ENCODE peak calls at places on chromosome 10, in six cellular contexts. R, K, A, S, W and P are unnamed samples.
A peak's percentile ranks its signal among the peaks of the same experiment; 100 is the strongest.

GRCh38 chr10:105964009-105964408 is 1200.5 kb downstream of the SORCS1 start:
- DNase-seq in R (no peak), K (no peak), A (no peak), S (no peak), W (no peak), P (no peak)

GRCh38 chr10:6044060-6044459 is 18.1 kb downstream of the IL2RA start:
- DNase-seq in R (no peak), K (no peak), A (no peak), S (no peak), W (no peak), P (no peak)

GRCh38 chr10:59706851-59707797 is 2.5 kb downstream of the SLC16A9 start:
- DNase-seq in R (no peak), K (no peak), A (no peak), S (no peak), W (no peak), P (no peak)

GRCh38 chr10:52864459-52865106 is 92.0 kb upstream of the MBL2 start:
- DNase-seq in R (no peak), K (peak; percentile 62), A (no peak), S (no peak), W (peak; percentile 63), P (no peak)

GRCh38 chr10:120984221-120984620 is 133.1 kb downstream of the WDR11 start:
- DNase-seq in R (no peak), K (no peak), A (no peak), S (no peak), W (no peak), P (no peak)

GRCh38 chr10:80497187-80498038 is 40.3 kb upstream of the SH2D4B start:
- DNase-seq in R (peak; percentile 92), K (no peak), A (no peak), S (no peak), W (no peak), P (peak; percentile 26)

GRCh38 chr10:69348824-69349541 is 67.7 kb downstream of the TACR2 start:
- DNase-seq in R (no peak), K (peak; percentile 71), A (no peak), S (peak; percentile 85), W (no peak), P (no peak)

GRCh38 chr10:86813101-86813500 is 56.7 kb downstream of the BMPR1A start:
- DNase-seq in R (no peak), K (no peak), A (no peak), S (no peak), W (no peak), P (no peak)

GRCh38 chr10:49616421-49617230 is 2.8 kb downstream of the CHAT start:
- DNase-seq in R (no peak), K (no peak), A (no peak), S (peak; percentile 62), W (no peak), P (no peak)

GRCh38 chr10:11682267-11682683 is 59.9 kb upstream of the ECHDC3 start:
- DNase-seq in R (no peak), K (no peak), A (no peak), S (no peak), W (no peak), P (no peak)

GRCh38 chr10:75018233-75018632 is 93.2 kb upstream of the SAMD8 start:
- DNase-seq in R (no peak), K (no peak), A (no peak), S (no peak), W (no peak), P (no peak)

GRCh38 chr10:74855027-74855426 is 28.6 kb downstream of the KAT6B start:
- DNase-seq in R (no peak), K (no peak), A (no peak), S (no peak), W (no peak), P (peak; percentile 46)

GRCh38 chr10:72061491-72061890 is 26.9 kb downstream of the SPOCK2 start:
- DNase-seq in R (peak; percentile 56), K (no peak), A (no peak), S (no peak), W (no peak), P (no peak)

GRCh38 chr10:8086315-8086714 is 31.8 kb downstream of the GATA3 start:
- DNase-seq in R (no peak), K (no peak), A (no peak), S (no peak), W (no peak), P (no peak)

GRCh38 chr10:63627376-63627775 is 106.2 kb downstream of the REEP3 start:
- DNase-seq in R (no peak), K (no peak), A (no peak), S (no peak), W (no peak), P (no peak)

GRCh38 chr10:86734209-86734988 is 22.0 kb upstream of the BMPR1A start:
- DNase-seq in R (no peak), K (no peak), A (no peak), S (no peak), W (no peak), P (no peak)

GRCh38 chr10:99917963-99918825 is 91.6 kb downstream of the DNMBP start:
- DNase-seq in R (no peak), K (no peak), A (no peak), S (no peak), W (peak; percentile 34), P (no peak)

GRCh38 chr10:72736176-72736795 is 44.3 kb downstream of the MCU start:
- DNase-seq in R (no peak), K (no peak), A (no peak), S (no peak), W (no peak), P (no peak)

GRCh38 chr10:71771821-71772617 is 1.3 kb downstream of the VSIR start:
- DNase-seq in R (peak; percentile 62), K (peak; percentile 74), A (no peak), S (no peak), W (no peak), P (peak; percentile 54)

GRCh38 chr10:53479365-53479764 is 706.8 kb upstream of the MBL2 start:
- DNase-seq in R (no peak), K (no peak), A (no peak), S (no peak), W (no peak), P (no peak)

GRCh38 chr10:102111276-102111675 is 8.9 kb downstream of the LDB1 start:
- DNase-seq in R (no peak), K (no peak), A (no peak), S (no peak), W (no peak), P (no peak)

GRCh38 chr10:3886191-3886590 is 101.2 kb upstream of the KLF6 start:
- DNase-seq in R (peak; percentile 31), K (no peak), A (no peak), S (no peak), W (peak; percentile 25), P (no peak)

GRCh38 chr10:5343561-5343960 is 21.2 kb upstream of the UCN3 start:
- DNase-seq in R (no peak), K (no peak), A (no peak), S (no peak), W (no peak), P (no peak)

GRCh38 chr10:44978570-44979280 is at the start of gene DEPP1:
- DNase-seq in R (peak; percentile 90), K (peak; percentile 93), A (no peak), S (peak; percentile 92), W (no peak), P (peak; percentile 97)

GRCh38 chr10:116073025-116073424 is 200.0 kb downstream of the GFRA1 start:
- DNase-seq in R (no peak), K (no peak), A (no peak), S (no peak), W (no peak), P (no peak)
- TF ChIP-seq EP300 in R (no peak), K (no peak), A (no peak), S (no peak), W (no peak), P (no peak)

DNA sequence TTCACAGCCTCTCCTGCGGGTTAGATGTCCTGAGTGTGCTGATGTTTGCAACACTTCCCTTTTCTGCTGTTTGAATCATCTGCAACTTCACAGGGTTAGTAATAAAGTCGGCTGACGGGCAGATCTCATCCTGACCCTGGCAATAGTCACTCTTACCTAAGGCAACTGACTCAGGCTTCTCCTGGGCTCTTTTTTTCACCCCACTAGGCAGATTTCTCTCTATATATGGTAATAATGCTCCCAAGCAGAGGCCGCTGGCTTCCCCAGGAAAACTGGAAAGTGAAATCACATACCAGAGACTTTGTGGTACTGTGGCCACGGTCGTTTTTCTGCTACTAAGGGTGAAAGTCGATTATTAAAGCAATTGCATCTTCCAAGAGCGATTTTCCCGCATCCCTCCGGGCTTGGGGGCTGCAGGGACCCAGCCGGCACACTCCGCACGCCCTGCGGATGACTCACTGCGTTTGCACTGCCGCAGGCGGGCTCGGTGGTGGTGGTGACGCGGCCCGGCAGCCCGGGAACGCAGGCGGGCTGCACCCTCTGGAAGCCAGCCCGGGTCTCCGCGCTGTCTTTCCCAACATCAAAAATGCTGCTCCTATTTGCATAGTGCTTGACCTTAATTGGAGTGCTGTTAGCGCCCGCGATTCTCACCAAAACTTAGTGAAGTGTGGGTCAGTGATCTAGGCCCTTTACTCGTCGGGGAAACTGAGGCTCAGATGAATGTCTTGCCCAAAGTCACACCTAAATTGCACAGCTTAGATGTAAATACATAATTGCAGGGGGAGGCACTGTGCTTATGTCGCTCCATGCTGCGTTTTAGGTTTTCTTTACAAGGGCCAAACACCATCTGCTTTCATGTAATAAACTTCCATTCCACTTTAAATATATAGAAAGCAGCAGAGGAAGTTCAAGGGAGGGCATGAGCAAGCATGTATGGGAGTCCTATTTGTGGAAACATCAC is 47.6 kb upstream of the ITGB1 start:
- DNase-seq in R (peak; percentile 26), K (peak; percentile 28), A (no peak), S (peak; percentile 88), W (peak; percentile 66), P (peak; percentile 77)
- TF ChIP-seq POLR2A in R (no peak), K (peak; percentile 44), A (no peak), S (no peak), W (peak; percentile 67), P (no peak)

GRCh38 chr10:23095966-23096813 is 811 bp downstream of the MSRB2 start:
- DNase-seq in R (no peak), K (peak; percentile 42), A (no peak), S (no peak), W (no peak), P (peak; percentile 37)

GRCh38 chr10:23094786-23095403 is 484 bp upstream of the MSRB2 start:
- DNase-seq in R (no peak), K (no peak), A (no peak), S (no peak), W (no peak), P (no peak)

GRCh38 chr10:23099079-23099478 is 3.7 kb downstream of the MSRB2 start:
- DNase-seq in R (no peak), K (no peak), A (no peak), S (no peak), W (no peak), P (no peak)

GRCh38 chr10:23095404-23095965 is at the start of gene MSRB2:
- DNase-seq in R (peak; percentile 96), K (peak; percentile 88), A (peak; percentile 73), S (peak; percentile 96), W (peak; percentile 88), P (peak; percentile 91)

GRCh38 chr10:23096814-23097549 is 1.6 kb downstream of the MSRB2 start:
- DNase-seq in R (no peak), K (no peak), A (no peak), S (no peak), W (no peak), P (no peak)
- TF ChIP-seq EP300 in R (no peak), K (no peak), A (no peak), S (no peak), W (no peak), P (no peak)

DNA sequence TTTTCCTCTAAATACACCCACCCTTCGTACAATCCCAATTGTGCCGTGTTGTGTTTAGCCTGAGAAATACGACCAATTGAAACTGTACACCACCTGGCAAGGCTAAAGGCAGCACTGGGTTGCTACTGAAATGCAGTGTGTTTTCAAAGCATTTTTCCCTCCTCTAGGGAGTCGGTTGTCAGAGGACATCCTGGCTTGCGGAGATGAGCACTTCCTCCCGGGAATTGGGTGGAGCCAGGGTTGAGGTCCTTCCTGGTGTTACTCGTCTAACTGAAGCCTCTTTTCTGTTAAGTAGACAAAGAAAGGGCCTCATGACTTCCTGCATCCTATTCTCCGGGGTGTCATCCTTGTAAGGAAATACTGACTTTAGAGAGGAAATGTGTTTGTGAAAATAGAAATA is 133.4 kb downstream of the MTPAP start:
- DNase-seq in R (no peak), K (no peak), A (no peak), S (no peak), W (no peak), P (no peak)
- TF ChIP-seq POLR2A in R (no peak), K (no peak), A (no peak), S (no peak), W (no peak), P (no peak)